ENCODE peak calls at places on chromosome 20, in eight cellular contexts. E is omental fat pad, Z is HFFc6, G is left ventricle myocardium inferior, D is left lung, R is fibroblast of mammary gland, V is tibial artery, H is lung. T is an unnamed sample.

GRCh38 chr20:25629816-25630499 is 6.1 kb upstream of the NANP start:
- DNase-seq in H (no peak), V (no peak), G (no peak), Z (peak), R (no peak), D (no peak), E (no peak), T (no peak)

GRCh38 chr20:13788167-13788834 is 3.5 kb downstream of the NDUFAF5 start:
- DNase-seq in D (peak), G (no peak), Z (peak), H (no peak), V (no peak), E (no peak), R (peak), T (no peak)

GRCh38 chr20:50756447-50756846 is 25.1 kb downstream of the PARD6B start:
- DNase-seq in E (no peak), V (no peak), G (no peak), H (no peak), Z (no peak), R (no peak), D (no peak), T (no peak)

GRCh38 chr20:17560344-17561074 is 9.4 kb upstream of the DSTN start:
- DNase-seq in Z (no peak), R (no peak), G (no peak), D (no peak), H (no peak), E (no peak), V (no peak), T (no peak)

GRCh38 chr20:52180167-52180840 is 11.3 kb downstream of the ZFP64 start:
- DNase-seq in Z (no peak), H (no peak), D (no peak), G (no peak), R (no peak), V (no peak), E (no peak), T (no peak)

GRCh38 chr20:44083220-44083933 is 103.6 kb downstream of the JPH2 start:
- DNase-seq in V (no peak), E (no peak), G (peak), Z (peak), R (peak), H (no peak), D (no peak), T (peak)

GRCh38 chr20:24954151-24954550 is 5.1 kb downstream of the CST7 start:
- DNase-seq in R (no peak), Z (no peak), H (no peak), D (no peak), E (no peak), V (no peak), G (no peak), T (no peak)

GRCh38 chr20:58824843-58825242 is 25.9 kb downstream of the GNAS-AS1 start:
- DNase-seq in Z (no peak), H (no peak), E (no peak), V (no peak), D (no peak), R (no peak), G (no peak), T (no peak)

GRCh38 chr20:32088759-32089158 is 20.8 kb upstream of the TM9SF4 start:
- DNase-seq in R (no peak), V (no peak), D (no peak), G (no peak), H (no peak), E (no peak), Z (no peak), T (no peak)

GRCh38 chr20:3696200-3696599 is 14.4 kb upstream of the ADAM33 start:
- DNase-seq in D (no peak), G (no peak), E (no peak), R (peak), V (no peak), H (no peak), Z (peak), T (no peak)
- TF ChIP-seq CTCF in D (no peak), G (peak), E (no peak), R (peak), V (no peak), H (no peak), Z (peak), T (peak)

GRCh38 chr20:4174909-4175308 is 159.6 kb upstream of the RNF24 start:
- DNase-seq in V (no peak), D (no peak), Z (no peak), E (no peak), R (no peak), H (no peak), G (no peak), T (no peak)
- TF ChIP-seq CTCF in V (no peak), D (no peak), Z (no peak), E (no peak), R (no peak), H (no peak), G (no peak), T (no peak)

GRCh38 chr20:35474504-35474903 is 19.1 kb downstream of the CEP250 start:
- DNase-seq in Z (no peak), V (no peak), G (no peak), E (no peak), R (no peak), D (no peak), H (no peak), T (no peak)

GRCh38 chr20:35479798-35480197 is 24.4 kb downstream of the CEP250 start:
- DNase-seq in V (no peak), G (no peak), H (no peak), R (no peak), Z (no peak), D (no peak), E (no peak), T (no peak)

GRCh38 chr20:35473684-35474083 is 18.3 kb downstream of the CEP250 start:
- DNase-seq in Z (no peak), V (no peak), G (no peak), R (no peak), D (no peak), E (no peak), H (no peak), T (no peak)

GRCh38 chr20:35476288-35476687 is 20.9 kb downstream of the CEP250 start:
- DNase-seq in H (no peak), V (no peak), G (no peak), Z (no peak), E (no peak), D (no peak), R (no peak), T (no peak)

GRCh38 chr20:35478804-35479472 is 23.5 kb downstream of the CEP250 start:
- DNase-seq in V (no peak), Z (no peak), R (no peak), D (no peak), E (no peak), H (no peak), G (no peak), T (no peak)
- TF ChIP-seq CTCF in V (no peak), Z (no peak), R (no peak), D (no peak), E (no peak), H (no peak), G (no peak), T (no peak)

GRCh38 chr20:54056762-54057639 is 13.4 kb downstream of the BCAS1 start:
- DNase-seq in Z (no peak), H (no peak), D (no peak), E (no peak), G (no peak), V (no peak), R (no peak), T (no peak)
- TF ChIP-seq CTCF in Z (peak), H (no peak), D (no peak), E (no peak), G (no peak), V (no peak), R (peak), T (no peak)

GRCh38 chr20:21632654-21633053 is 72.8 kb upstream of the PAX1 start:
- DNase-seq in H (no peak), D (no peak), G (no peak), E (no peak), R (no peak), Z (no peak), V (no peak), T (no peak)

GRCh38 chr20:21633829-21634228 is 71.6 kb upstream of the PAX1 start:
- DNase-seq in D (no peak), R (no peak), Z (no peak), G (no peak), H (no peak), V (no peak), E (no peak), T (no peak)

GRCh38 chr20:21628800-21629199 is 76.7 kb upstream of the PAX1 start:
- DNase-seq in H (no peak), D (no peak), V (no peak), G (no peak), Z (no peak), R (no peak), E (no peak), T (no peak)

DNA sequence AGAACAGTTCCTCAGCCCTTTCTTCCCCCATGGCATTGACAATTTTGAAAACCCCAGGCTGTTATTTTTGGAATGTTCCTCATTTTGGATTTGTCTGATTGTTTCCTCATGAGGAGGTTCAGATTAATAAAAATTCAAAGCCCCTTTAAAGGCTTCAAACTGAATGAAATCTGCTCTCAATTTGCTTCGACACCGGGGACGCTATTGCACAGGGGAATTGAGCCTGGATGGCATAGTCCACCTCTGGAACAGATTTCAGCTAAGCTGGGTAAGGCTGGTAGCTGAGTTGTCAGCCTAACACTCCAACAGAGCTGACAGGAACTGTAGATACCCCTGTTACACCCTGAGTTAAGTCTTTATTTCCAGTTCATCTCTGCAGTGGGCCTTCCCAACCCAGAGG is 73.4 kb upstream of the PAX1 start:
- DNase-seq in H (no peak), V (no peak), R (no peak), E (no peak), Z (no peak), D (no peak), G (no peak), T (no peak)
- TF ChIP-seq CTCF in H (no peak), V (no peak), R (no peak), E (no peak), Z (no peak), D (no peak), G (no peak), T (no peak)

GRCh38 chr20:37200926-37201826 is 21.8 kb upstream of the MROH8 start:
- DNase-seq in H (no peak), G (no peak), V (no peak), D (no peak), E (no peak), Z (no peak), R (peak), T (no peak)
- TF ChIP-seq CTCF in H (no peak), G (no peak), V (no peak), D (no peak), E (no peak), Z (no peak), R (no peak), T (no peak)

DNA sequence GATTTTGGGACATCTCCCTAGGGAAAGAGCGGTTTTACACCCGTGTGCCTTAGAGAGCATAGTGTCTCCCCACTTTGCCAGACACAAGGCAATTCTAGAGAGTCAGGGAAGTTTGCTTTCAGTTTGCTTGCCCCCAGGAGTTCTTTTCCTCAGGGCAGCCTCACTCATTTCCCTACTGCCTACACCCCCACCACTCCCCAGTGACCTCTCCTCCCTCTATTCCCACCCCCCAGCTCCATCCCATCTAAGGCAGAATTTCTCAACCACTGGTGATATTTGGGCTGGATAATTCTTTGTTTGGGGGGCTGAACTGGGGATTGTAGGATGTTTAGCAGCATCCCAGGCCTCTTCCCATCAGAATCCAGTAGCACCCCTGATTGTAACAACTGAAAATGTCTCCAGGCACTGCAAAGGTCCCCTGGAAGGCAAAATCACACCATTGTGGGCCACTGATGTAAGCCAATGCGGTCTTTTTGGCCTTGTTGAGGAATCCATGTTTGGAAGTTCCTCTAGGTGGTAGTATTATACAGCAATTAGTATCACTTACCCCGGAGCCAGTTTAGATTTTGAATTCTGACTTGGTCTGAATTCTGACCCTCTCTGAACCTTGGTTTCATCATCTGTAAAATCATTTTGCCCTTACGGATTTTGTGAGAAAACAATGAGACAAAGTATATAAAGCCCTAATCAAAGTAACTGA is 1.3 kb downstream of the EPPIN start:
- DNase-seq in V (no peak), G (no peak), R (peak), D (no peak), E (no peak), H (no peak), Z (peak), T (no peak)
- TF ChIP-seq CTCF in V (peak), G (peak), R (peak), D (peak), E (no peak), H (no peak), Z (peak), T (peak)

GRCh38 chr20:56348306-56348695 is 10.5 kb upstream of the FAM210B start:
- DNase-seq in Z (no peak), D (no peak), V (no peak), G (no peak), E (no peak), R (no peak), H (no peak), T (no peak)

GRCh38 chr20:56342783-56343182 is 16.0 kb upstream of the FAM210B start:
- DNase-seq in D (no peak), H (no peak), G (no peak), V (no peak), E (no peak), Z (no peak), R (no peak), T (no peak)

GRCh38 chr20:56347628-56348305 is 11.0 kb upstream of the FAM210B start:
- DNase-seq in D (no peak), R (no peak), Z (no peak), V (no peak), E (no peak), G (no peak), H (no peak), T (no peak)

GRCh38 chr20:56345911-56346310 is 12.9 kb upstream of the FAM210B start:
- DNase-seq in E (no peak), D (no peak), G (no peak), H (no peak), Z (no peak), R (no peak), V (no peak), T (no peak)

DNA sequence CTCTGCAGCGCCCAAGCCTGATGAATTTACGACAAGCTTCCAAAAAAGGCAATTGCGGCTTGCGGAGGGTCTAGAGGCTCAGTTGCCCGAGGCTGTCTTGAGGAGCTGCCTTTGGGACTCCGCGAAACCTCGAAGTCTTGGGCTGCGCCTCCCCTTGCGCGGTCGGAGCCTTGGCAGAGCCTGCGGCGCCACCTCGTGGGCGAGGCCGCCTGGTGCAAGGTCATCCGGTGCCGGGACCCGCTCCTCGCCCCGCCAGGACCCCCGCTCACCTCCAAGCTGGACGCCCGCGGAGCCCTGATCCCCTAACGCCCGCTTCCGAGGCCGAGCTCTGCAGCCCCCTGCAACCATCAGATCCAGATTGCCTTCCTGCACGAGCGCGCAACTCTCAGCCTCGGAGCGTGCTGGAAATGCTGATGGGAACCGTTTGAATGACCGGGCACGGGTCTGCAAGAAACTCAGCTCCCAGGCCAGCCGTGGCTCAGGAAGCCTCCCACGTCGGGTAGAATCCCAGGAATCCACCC is 14.9 kb upstream of the FAM210B start:
- DNase-seq in Z (peak), R (peak), H (no peak), E (no peak), G (no peak), D (no peak), V (no peak), T (no peak)
- TF ChIP-seq CTCF in Z (peak), R (peak), H (peak), E (no peak), G (peak), D (peak), V (peak), T (peak)

GRCh38 chr20:8935878-8936277 is 133.0 kb upstream of the PLCB4 start:
- DNase-seq in E (no peak), D (no peak), R (no peak), G (no peak), Z (no peak), V (no peak), H (no peak), T (no peak)
- TF ChIP-seq CTCF in E (no peak), D (no peak), R (no peak), G (no peak), Z (no peak), V (no peak), H (no peak), T (no peak)

T was measured in AG09319.